ENCODE peak calls at places on chromosomes 11 and 22, in five cellular contexts. One of them, this sample, is unnamed.

GRCh38 chr22:26330971-26331625 is 98.0 kb upstream of the ASPHD2 start:
- DNase-seq in neuronal stem cell: peak
- DNase-seq in IMR-90: peak
- DNase-seq in mesendoderm: peak
- DNase-seq in H9: peak
- DNase-seq in this sample: peak

GRCh38 chr11:128389461-128389976 is 197.8 kb downstream of the ETS1 start:
- DNase-seq in neuronal stem cell: no peak
- DNase-seq in IMR-90: no peak
- DNase-seq in mesendoderm: no peak
- DNase-seq in H9: no peak
- DNase-seq in this sample: no peak

GRCh38 chr11:44607987-44608386 is 42.5 kb downstream of the CD82 start:
- DNase-seq in neuronal stem cell: no peak
- DNase-seq in IMR-90: peak
- DNase-seq in mesendoderm: no peak
- DNase-seq in H9: no peak
- DNase-seq in this sample: peak

GRCh38 chr11:11022126-11022730 is 164.4 kb upstream of the ZBED5 start:
- DNase-seq in neuronal stem cell: no peak
- DNase-seq in IMR-90: peak
- DNase-seq in mesendoderm: no peak
- DNase-seq in H9: no peak
- DNase-seq in this sample: no peak

GRCh38 chr22:19766506-19767426 is 6.2 kb downstream of the TBX1 start:
- DNase-seq in neuronal stem cell: no peak
- DNase-seq in IMR-90: no peak
- DNase-seq in mesendoderm: peak
- DNase-seq in H9: peak
- DNase-seq in this sample: peak

GRCh38 chr11:73983764-73984543 is 1.3 kb upstream of the UCP2 start:
- DNase-seq in neuronal stem cell: no peak
- DNase-seq in IMR-90: no peak
- DNase-seq in mesendoderm: no peak
- DNase-seq in H9: no peak
- DNase-seq in this sample: no peak

GRCh38 chr11:29320196-29320595 is 696.6 kb downstream of the KCNA4 start:
- DNase-seq in neuronal stem cell: no peak
- DNase-seq in IMR-90: no peak
- DNase-seq in mesendoderm: no peak
- DNase-seq in H9: no peak
- DNase-seq in this sample: no peak

GRCh38 chr22:37932821-37933578 is 20.4 kb downstream of the C22orf23 start:
- DNase-seq in neuronal stem cell: no peak
- DNase-seq in IMR-90: no peak
- DNase-seq in mesendoderm: no peak
- DNase-seq in H9: no peak
- DNase-seq in this sample: no peak

GRCh38 chr11:3667149-3668035 is 3.8 kb downstream of the CHRNA10 start:
- DNase-seq in neuronal stem cell: no peak
- DNase-seq in IMR-90: no peak
- DNase-seq in mesendoderm: no peak
- DNase-seq in H9: no peak
- DNase-seq in this sample: no peak

GRCh38 chr22:22681221-22681739 is 36.9 kb downstream of the GGTLC2 start:
- DNase-seq in neuronal stem cell: no peak
- DNase-seq in IMR-90: peak
- DNase-seq in mesendoderm: peak
- DNase-seq in H9: no peak
- DNase-seq in this sample: no peak

GRCh38 chr11:45158210-45158644 is 11.8 kb downstream of the PRDM11 start:
- DNase-seq in neuronal stem cell: no peak
- DNase-seq in IMR-90: no peak
- DNase-seq in mesendoderm: no peak
- DNase-seq in H9: no peak
- DNase-seq in this sample: peak

GRCh38 chr11:10715571-10715970 is 22.0 kb upstream of the IRAG1 start:
- DNase-seq in neuronal stem cell: no peak
- DNase-seq in IMR-90: no peak
- DNase-seq in mesendoderm: no peak
- DNase-seq in H9: no peak
- DNase-seq in this sample: no peak

GRCh38 chr22:46984751-46985506 is 222.5 kb downstream of the TBC1D22A start:
- DNase-seq in neuronal stem cell: no peak
- DNase-seq in IMR-90: peak
- DNase-seq in mesendoderm: no peak
- DNase-seq in H9: no peak
- DNase-seq in this sample: peak

GRCh38 chr11:47442514-47442913 is 6.4 kb downstream of the RAPSN start:
- DNase-seq in neuronal stem cell: no peak
- DNase-seq in IMR-90: no peak
- DNase-seq in mesendoderm: no peak
- DNase-seq in H9: no peak
- DNase-seq in this sample: no peak

GRCh38 chr11:112211556-112211955 is 14.7 kb upstream of the PTS start:
- DNase-seq in neuronal stem cell: no peak
- DNase-seq in IMR-90: no peak
- DNase-seq in mesendoderm: no peak
- DNase-seq in H9: no peak
- DNase-seq in this sample: peak
- H3K27ac ChIP-seq in neuronal stem cell: no peak
- H3K27ac ChIP-seq in IMR-90: no peak
- H3K27ac ChIP-seq in mesendoderm: no peak
- H3K27ac ChIP-seq in H9: no peak
- H3K27ac ChIP-seq in this sample: no peak

GRCh38 chr22:35381424-35381772 is 502 bp downstream of the HMOX1 start:
- DNase-seq in neuronal stem cell: no peak
- DNase-seq in IMR-90: no peak
- DNase-seq in mesendoderm: no peak
- DNase-seq in H9: no peak
- DNase-seq in this sample: no peak

GRCh38 chr22:35378547-35379078 is 2.3 kb upstream of the HMOX1 start:
- DNase-seq in neuronal stem cell: no peak
- DNase-seq in IMR-90: no peak
- DNase-seq in mesendoderm: peak
- DNase-seq in H9: no peak
- DNase-seq in this sample: no peak

GRCh38 chr22:35379146-35379993 is 1.5 kb upstream of the HMOX1 start:
- DNase-seq in neuronal stem cell: no peak
- DNase-seq in IMR-90: no peak
- DNase-seq in mesendoderm: peak
- DNase-seq in H9: no peak
- DNase-seq in this sample: no peak

GRCh38 chr22:35380537-35381423 is at the start of gene HMOX1:
- DNase-seq in neuronal stem cell: peak
- DNase-seq in IMR-90: peak
- DNase-seq in mesendoderm: peak
- DNase-seq in H9: peak
- DNase-seq in this sample: peak

DNA sequence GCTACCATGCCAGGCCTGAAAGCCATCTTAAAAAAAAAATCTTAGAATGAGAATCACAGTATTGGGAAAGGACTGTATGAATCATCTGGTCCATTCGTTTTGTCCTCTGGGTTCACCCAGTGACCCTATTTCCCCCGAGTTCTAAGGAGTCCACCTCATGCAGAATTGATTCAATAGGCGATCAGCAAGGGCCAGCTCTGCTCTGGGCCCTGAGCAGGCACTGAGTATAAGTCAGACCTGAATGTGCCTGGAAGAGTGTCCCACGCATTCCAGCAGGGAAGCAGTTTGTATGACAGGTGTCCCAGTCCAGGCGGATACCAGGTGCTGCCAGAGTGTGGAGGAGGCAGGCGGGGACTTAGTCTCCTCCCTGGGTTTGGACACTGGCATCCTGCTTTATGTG is 883 bp upstream of the HMOX1 start:
- DNase-seq in neuronal stem cell: no peak
- DNase-seq in IMR-90: peak
- DNase-seq in mesendoderm: no peak
- DNase-seq in H9: no peak
- DNase-seq in this sample: peak
- H2AK5ac ChIP-seq in neuronal stem cell: peak
- H2AK5ac ChIP-seq in IMR-90: peak
- H2AK5ac ChIP-seq in mesendoderm: no peak
- H2AK5ac ChIP-seq in H9: peak
- H2AK5ac ChIP-seq in this sample: peak

DNA sequence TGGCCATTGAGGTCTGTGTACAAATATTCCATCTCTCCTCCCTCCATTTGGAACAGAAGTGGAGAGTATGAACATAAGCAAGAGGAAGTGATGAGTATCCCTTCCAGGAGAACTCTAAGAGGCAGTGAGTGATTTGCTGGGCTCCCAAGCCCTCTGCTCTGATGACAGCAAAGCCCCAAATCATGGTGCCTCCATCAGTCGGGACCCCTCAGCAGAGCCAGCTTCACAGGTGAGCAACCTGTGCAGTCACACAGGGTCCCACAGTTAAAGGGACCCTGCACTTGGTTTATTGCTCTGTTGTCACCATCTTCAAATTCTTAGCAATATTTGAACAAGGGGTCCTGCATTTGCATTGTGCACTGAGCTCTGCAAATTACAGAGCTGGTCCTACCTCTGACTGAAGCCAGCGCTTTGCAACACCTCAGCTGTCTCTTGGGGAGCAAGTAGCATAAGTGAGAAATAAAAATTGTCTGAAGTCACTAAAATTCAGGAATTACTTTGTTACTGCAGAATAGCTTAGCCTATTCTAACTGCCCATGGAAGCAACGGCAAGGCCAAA is 466.4 kb downstream of the MN1 start:
- DNase-seq in neuronal stem cell: no peak
- DNase-seq in IMR-90: no peak
- DNase-seq in mesendoderm: no peak
- DNase-seq in H9: no peak
- DNase-seq in this sample: no peak
- H3K27ac ChIP-seq in neuronal stem cell: no peak
- H3K27ac ChIP-seq in IMR-90: no peak
- H3K27ac ChIP-seq in mesendoderm: no peak
- H3K27ac ChIP-seq in H9: no peak
- H3K27ac ChIP-seq in this sample: no peak

GRCh38 chr11:80782135-80782885 is 1341.5 kb upstream of the TENM4 start:
- DNase-seq in neuronal stem cell: no peak
- DNase-seq in IMR-90: no peak
- DNase-seq in mesendoderm: peak
- DNase-seq in H9: peak
- DNase-seq in this sample: no peak
- H2AK5ac ChIP-seq in neuronal stem cell: no peak
- H2AK5ac ChIP-seq in IMR-90: no peak
- H2AK5ac ChIP-seq in mesendoderm: no peak
- H2AK5ac ChIP-seq in H9: no peak
- H2AK5ac ChIP-seq in this sample: no peak